ENCODE peak calls at places on chromosomes 4 and X, in four cellular contexts. I is cardiac muscle cell, L is left lung, Q is neural progenitor cell. X is an unnamed sample. For H3K4me1, the result is how much of the 10 kb centered on the place peaks cover.

GRCh38 chr4:55251896-55252295 is 94.1 kb upstream of the SRD5A3 start:
- DNase-seq in I (no peak), L (no peak), Q (no peak), X (no peak)

GRCh38 chr4:124948976-124949597 is 236.6 kb upstream of the ANKRD50 start:
- DNase-seq in I (peak), L (no peak), Q (no peak), X (no peak)

GRCh38 chrX:85620466-85620865 is 241.0 kb upstream of the POF1B start:
- DNase-seq in I (no peak), L (no peak), Q (no peak), X (no peak)

GRCh38 chr4:83906561-83906960 is 370.7 kb downstream of the GPAT3 start:
- DNase-seq in I (peak), L (no peak), Q (no peak), X (no peak)

GRCh38 chr4:141388483-141388882 is 167.8 kb downstream of the ZNF330 start:
- DNase-seq in I (peak), L (no peak), Q (no peak), X (no peak)

GRCh38 chr4:182449186-182449880 is 206.1 kb downstream of the TENM3 start:
- DNase-seq in I (no peak), L (no peak), Q (peak), X (no peak)

GRCh38 chrX:68196939-68197791 is 236.1 kb downstream of the OPHN1 start:
- DNase-seq in I (peak), L (no peak), Q (peak), X (no peak)

GRCh38 chr4:128068927-128069326 is 7.8 kb downstream of the LARP1B start:
- DNase-seq in I (peak), L (no peak), Q (peak), X (no peak)

GRCh38 chr4:128525939-128526630 is 238.5 kb upstream of the PGRMC2 start:
- DNase-seq in I (peak), L (no peak), Q (no peak), X (no peak)

GRCh38 chr4:180336494-180337090 is 1906.6 kb upstream of the TENM3 start:
- DNase-seq in I (no peak), L (no peak), Q (no peak), X (no peak)

GRCh38 chrX:6095469-6095868 is 133.2 kb downstream of the NLGN4X start:
- DNase-seq in I (no peak), L (no peak), Q (peak), X (no peak)

GRCh38 chr4:82499705-82500104 is 62.1 kb downstream of the TMEM150C start:
- DNase-seq in I (no peak), L (no peak), Q (no peak), X (no peak)

GRCh38 chr4:141643557-141643956 is 7.2 kb downstream of the IL15 start:
- DNase-seq in I (no peak), L (no peak), Q (no peak), X (no peak)

GRCh38 chrX:64975989-64976672 is at the start of gene ZC4H2:
- DNase-seq in I (peak), L (peak), Q (peak), X (peak)

GRCh38 chrX:119501511-119502148 is 33.4 kb downstream of the SLC25A5 start:
- DNase-seq in I (no peak), L (no peak), Q (no peak), X (no peak)
- H3K4me1 ChIP-seq in I (under half), L (under half), Q (under half), X (under half)

GRCh38 chr4:3476936-3477749 is 14.0 kb downstream of the DOK7 start:
- DNase-seq in I (no peak), L (no peak), Q (peak), X (no peak)

GRCh38 chr4:3477750-3478430 is 14.8 kb downstream of the DOK7 start:
- DNase-seq in I (no peak), L (no peak), Q (peak), X (no peak)

GRCh38 chr4:3475041-3475712 is 12.1 kb downstream of the DOK7 start:
- DNase-seq in I (no peak), L (no peak), Q (peak), X (no peak)

GRCh38 chr4:3475713-3476260 is 12.7 kb downstream of the DOK7 start:
- DNase-seq in I (no peak), L (no peak), Q (peak), X (no peak)

DNA sequence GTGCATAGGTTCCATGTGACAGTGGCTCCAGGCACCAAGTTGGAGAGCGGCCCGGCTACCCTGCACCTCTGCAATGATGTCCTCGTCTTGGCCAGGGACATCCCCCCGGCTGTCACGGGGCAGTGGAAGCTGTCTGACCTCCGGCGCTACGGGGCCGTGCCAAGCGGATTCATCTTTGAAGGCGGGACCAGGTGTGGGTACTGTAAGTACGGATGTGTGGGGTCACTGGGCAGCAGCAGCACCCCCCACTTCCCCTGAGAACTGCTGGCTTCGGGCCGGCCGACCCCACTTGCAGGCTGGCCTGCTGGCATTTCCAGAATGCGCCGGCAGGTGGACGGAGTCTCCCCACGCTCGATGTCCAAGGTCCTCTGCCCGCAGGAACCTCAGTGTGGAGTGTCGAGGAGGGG is 13.2 kb downstream of the DOK7 start:
- DNase-seq in I (no peak), L (no peak), Q (peak), X (no peak)
- TF ChIP-seq CTCF in I (no peak), L (no peak), Q (no peak), X (no peak)

GRCh38 chr4:40283413-40283812 is 51.7 kb upstream of the CHRNA9 start:
- DNase-seq in I (no peak), L (no peak), Q (no peak), X (no peak)
- H3K4me1 ChIP-seq in I (under half), L (under half), Q (under half), X (under half)

GRCh38 chrX:96771500-96771899 is 86.9 kb downstream of the DIAPH2 start:
- DNase-seq in I (no peak), L (no peak), Q (no peak), X (no peak)

GRCh38 chrX:96764864-96765263 is 80.2 kb downstream of the DIAPH2 start:
- DNase-seq in I (no peak), L (no peak), Q (no peak), X (no peak)

GRCh38 chrX:96774116-96774515 is 89.5 kb downstream of the DIAPH2 start:
- DNase-seq in I (no peak), L (no peak), Q (no peak), X (no peak)

GRCh38 chrX:96770315-96770714 is 85.7 kb downstream of the DIAPH2 start:
- DNase-seq in I (peak), L (no peak), Q (peak), X (no peak)
- TF ChIP-seq CTCF in I (peak), L (peak), Q (peak), X (no peak)

GRCh38 chr4:99722662-99723061 is 65.0 kb upstream of the C4orf54 start:
- DNase-seq in I (peak), L (no peak), Q (no peak), X (no peak)

GRCh38 chr4:99722006-99722405 is 64.4 kb upstream of the C4orf54 start:
- DNase-seq in I (no peak), L (no peak), Q (no peak), X (no peak)

GRCh38 chr4:99723555-99724450 is 66.2 kb upstream of the C4orf54 start:
- DNase-seq in I (peak), L (peak), Q (no peak), X (no peak)

GRCh38 chr4:99715286-99715685 is 57.7 kb upstream of the C4orf54 start:
- DNase-seq in I (no peak), L (no peak), Q (no peak), X (no peak)

DNA sequence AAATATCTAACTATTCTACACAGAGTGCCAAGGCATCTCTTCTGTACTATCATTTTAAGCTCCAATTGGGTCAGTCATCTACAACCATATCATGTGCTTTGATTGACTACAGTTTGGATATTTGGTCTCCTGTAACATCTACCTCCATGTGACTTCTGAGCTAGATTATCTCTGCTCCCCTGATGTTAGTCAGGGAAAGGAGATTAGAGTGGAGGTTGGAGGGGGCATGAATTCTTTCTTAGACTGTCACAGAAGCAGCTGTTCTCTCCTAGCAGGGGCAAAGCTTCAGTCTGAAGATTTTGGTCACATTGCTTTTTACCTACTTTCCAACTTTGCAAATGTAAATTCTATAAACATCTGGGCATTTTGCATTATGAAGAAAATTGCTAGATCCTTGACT is 62.6 kb upstream of the C4orf54 start:
- DNase-seq in I (no peak), L (no peak), Q (peak), X (no peak)
- H3K4me1 ChIP-seq in I (half or more), L (under half), Q (under half), X (under half)

DNA sequence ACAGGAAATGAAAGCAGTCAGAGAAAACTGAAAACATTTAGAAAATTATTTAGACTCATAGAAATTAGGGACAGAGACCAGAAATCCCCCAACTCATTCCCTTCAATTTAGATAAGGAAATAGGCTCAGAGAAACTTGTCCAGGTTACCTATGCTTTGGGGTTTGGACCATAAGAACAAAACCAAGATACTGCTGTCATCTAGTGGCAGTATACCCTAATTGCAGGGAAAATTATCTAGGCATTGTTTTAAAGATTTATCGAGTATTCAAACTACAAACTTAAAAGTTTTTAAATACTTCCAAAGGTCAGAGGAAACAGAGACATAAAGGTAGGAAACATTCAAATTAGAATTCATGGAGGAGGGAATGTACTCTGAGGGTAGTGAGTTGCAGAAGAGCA is 67.0 kb upstream of the KLHL13 start:
- DNase-seq in I (no peak), L (no peak), Q (no peak), X (no peak)
- TF ChIP-seq CTCF in I (no peak), L (no peak), Q (peak), X (no peak)

DNA sequence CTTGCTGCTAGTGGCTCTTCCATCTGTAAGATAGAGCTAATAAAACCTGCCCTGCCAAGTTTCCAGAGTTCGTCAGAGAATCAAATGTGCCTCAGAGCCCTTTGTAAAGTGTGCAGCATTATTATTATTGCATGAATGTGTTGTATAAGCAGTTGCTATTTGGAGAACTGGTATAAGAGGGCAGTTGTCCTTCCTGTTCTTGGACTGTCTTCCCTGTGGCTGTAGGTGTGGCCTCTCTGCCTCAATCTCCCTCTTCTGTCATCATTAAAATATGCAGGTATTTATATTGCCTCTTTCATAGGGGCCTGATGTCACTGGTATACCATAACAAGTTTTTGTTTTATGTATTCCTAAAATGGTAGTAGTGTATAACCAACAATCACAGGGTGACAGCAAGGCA is 3.8 kb downstream of the MTM1 start:
- DNase-seq in I (no peak), L (no peak), Q (no peak), X (no peak)
- H3K4me1 ChIP-seq in I (under half), L (half or more), Q (under half), X (under half)

GRCh38 chrX:16826207-16826606 is 39.9 kb downstream of the TXLNG start:
- DNase-seq in I (peak), L (no peak), Q (peak), X (no peak)
- TF ChIP-seq CTCF in I (peak), L (peak), Q (peak), X (peak)